ENCODE peak calls at places on chromosomes 12 and 14, in eight cellular contexts. K is stimulated activated CD8-positive, alpha-beta memory T cell treated with anti-CD3 and anti-CD28 coated beads, Interleukin-7, amount 100 ng/mL, for 24 hours; N is fibroblast of lung; J is left ventricle myocardium superior; B is activated T-cell treated with anti-CD3 and anti-CD28 coated beads, Interleukin-2, amount 50 U/mL, for 24 hours; R is activated CD4-positive, alpha-beta T cell treated with anti-CD3 and anti-CD28 coated beads, Interleukin-2, amount 50 U/mL, for 48 hours; U is kidney glomerular epithelial cell; Y is ELF-1. H is an unnamed sample.

GRCh38 chr12:7142057-7142644 is 12.0 kb downstream of the CLSTN3 start:
- DNase-seq in K (peak; percentile 42), N (peak; percentile 45), J (no peak), B (peak; percentile 69), R (peak; percentile 66), U (peak; percentile 35), Y (peak; percentile 68), H (peak; percentile 61)

GRCh38 chr12:53770281-53770680 is 18.5 kb upstream of the CISTR start:
- DNase-seq in K (no peak), N (peak; percentile 84), J (no peak), B (no peak), R (no peak), U (peak; percentile 94), Y (no peak), H (no peak)

GRCh38 chr12:46124132-46124847 is 133.9 kb upstream of the SCAF11 start:
- DNase-seq in K (no peak), N (peak; percentile 12), J (no peak), B (no peak), R (no peak), U (peak; percentile 67), Y (no peak), H (no peak)

GRCh38 chr14:65169351-65169750 is 67.0 kb upstream of the MAX start:
- DNase-seq in K (no peak), N (peak; percentile 88), J (no peak), B (no peak), R (no peak), U (no peak), Y (no peak), H (no peak)

GRCh38 chr12:51118706-51119105 is 35.3 kb upstream of the CSRNP2 start:
- DNase-seq in K (no peak), N (no peak), J (no peak), B (no peak), R (no peak), U (peak; percentile 92), Y (no peak), H (no peak)

GRCh38 chr12:59689776-59690175 is 93.9 kb downstream of the SLC16A7 start:
- DNase-seq in K (no peak), N (no peak), J (no peak), B (no peak), R (no peak), U (no peak), Y (no peak), H (no peak)

GRCh38 chr12:27434673-27435565 is 11.6 kb upstream of the SMCO2 start:
- DNase-seq in K (no peak), N (peak; percentile 9), J (peak; percentile 29), B (no peak), R (peak; percentile 13), U (peak; percentile 1), Y (peak; percentile 18), H (peak; percentile 3)

GRCh38 chr14:69326611-69327010 is 66.7 kb downstream of the GALNT16 start:
- DNase-seq in K (no peak), N (no peak), J (no peak), B (no peak), R (no peak), U (no peak), Y (no peak), H (no peak)

GRCh38 chr12:65093571-65093970 is 27.5 kb downstream of the WIF1 start:
- DNase-seq in K (no peak), N (peak; percentile 3), J (no peak), B (no peak), R (no peak), U (no peak), Y (no peak), H (no peak)

GRCh38 chr12:112480931-112481330 is 62.2 kb downstream of the PTPN11 start:
- DNase-seq in K (no peak), N (no peak), J (no peak), B (no peak), R (no peak), U (no peak), Y (no peak), H (no peak)

GRCh38 chr12:47754881-47755280 is 3.8 kb downstream of the RAPGEF3 start:
- DNase-seq in K (no peak), N (no peak), J (peak; percentile 60), B (no peak), R (no peak), U (no peak), Y (no peak), H (no peak)

GRCh38 chr14:56268653-56269052 is 150.4 kb downstream of the PELI2 start:
- DNase-seq in K (no peak), N (peak; percentile 48), J (no peak), B (no peak), R (no peak), U (no peak), Y (no peak), H (no peak)

GRCh38 chr12:6896846-6897435 is 7.7 kb upstream of the LRRC23 start:
- DNase-seq in K (no peak), N (no peak), J (no peak), B (no peak), R (no peak), U (no peak), Y (no peak), H (no peak)

GRCh38 chr14:53850714-53851296 is 105.8 kb downstream of the BMP4 start:
- DNase-seq in K (no peak), N (peak; percentile 24), J (no peak), B (no peak), R (no peak), U (peak; percentile 77), Y (no peak), H (no peak)

GRCh38 chr12:54195736-54196347 is 7.1 kb upstream of the SMUG1 start:
- DNase-seq in K (no peak), N (peak; percentile 65), J (no peak), B (no peak), R (no peak), U (no peak), Y (no peak), H (peak; percentile 77)

GRCh38 chr14:101836131-101836530 is 74.6 kb downstream of the PPP2R5C start:
- DNase-seq in K (no peak), N (peak; percentile 54), J (peak; percentile 61), B (no peak), R (no peak), U (no peak), Y (no peak), H (no peak)

GRCh38 chr12:42589465-42590323 is at the start of gene PRICKLE1:
- DNase-seq in K (no peak), N (peak; percentile 64), J (peak; percentile 73), B (peak; percentile 55), R (peak; percentile 23), U (peak; percentile 58), Y (peak; percentile 63), H (peak; percentile 31)

GRCh38 chr12:53951577-53952334 is 2.9 kb upstream of the HOXC12 start:
- DNase-seq in K (no peak), N (no peak), J (no peak), B (no peak), R (no peak), U (no peak), Y (no peak), H (no peak)

GRCh38 chr12:43852744-43853143 is 16.9 kb downstream of the TMEM117 start:
- DNase-seq in K (no peak), N (no peak), J (no peak), B (no peak), R (no peak), U (no peak), Y (no peak), H (no peak)

GRCh38 chr14:38605193-38606114 is 349.6 kb upstream of the CLEC14A start:
- DNase-seq in K (no peak), N (peak; percentile 4), J (no peak), B (no peak), R (no peak), U (no peak), Y (no peak), H (no peak)

GRCh38 chr12:93802293-93802692 is 125.1 kb downstream of the CRADD start:
- DNase-seq in K (no peak), N (no peak), J (peak; percentile 60), B (no peak), R (no peak), U (no peak), Y (no peak), H (no peak)

GRCh38 chr12:25769076-25769945 is 189.2 kb upstream of the RASSF8 start:
- DNase-seq in K (no peak), N (peak; percentile 85), J (no peak), B (no peak), R (no peak), U (peak; percentile 58), Y (no peak), H (no peak)

GRCh38 chr14:29078810-29079522 is 312.4 kb downstream of the FOXG1 start:
- DNase-seq in K (no peak), N (no peak), J (no peak), B (no peak), R (no peak), U (no peak), Y (no peak), H (no peak)

GRCh38 chr12:90111646-90112565 is 403.3 kb upstream of the ATP2B1 start:
- DNase-seq in K (no peak), N (no peak), J (no peak), B (no peak), R (no peak), U (no peak), Y (no peak), H (no peak)

GRCh38 chr12:46661161-46661845 is 164.5 kb downstream of the SLC38A4 start:
- DNase-seq in K (no peak), N (peak; percentile 96), J (no peak), B (no peak), R (no peak), U (peak; percentile 68), Y (peak; percentile 22), H (no peak)

GRCh38 chr14:52918486-52918885 is 32.4 kb downstream of the FERMT2 start:
- DNase-seq in K (no peak), N (peak; percentile 49), J (no peak), B (no peak), R (peak; percentile 8), U (peak; percentile 30), Y (no peak), H (no peak)

GRCh38 chr12:51365276-51365675 is 18.8 kb upstream of the CELA1 start:
- DNase-seq in K (no peak), N (no peak), J (no peak), B (no peak), R (no peak), U (no peak), Y (no peak), H (no peak)

GRCh38 chr12:121774968-121775474 is 18.5 kb downstream of the RHOF start:
- DNase-seq in K (no peak), N (no peak), J (no peak), B (no peak), R (no peak), U (peak; percentile 81), Y (no peak), H (no peak)

GRCh38 chr12:2364566-2365165 is 311.9 kb downstream of the CACNA1C start:
- DNase-seq in K (no peak), N (no peak), J (no peak), B (no peak), R (no peak), U (no peak), Y (peak; percentile 65), H (no peak)

GRCh38 chr14:31261859-31262739 is 54.5 kb upstream of the HECTD1 start:
- DNase-seq in K (no peak), N (peak; percentile 73), J (no peak), B (no peak), R (no peak), U (peak; percentile 64), Y (peak; percentile 32), H (no peak)

GRCh38 chr14:32991706-32992105 is 53.0 kb downstream of the NPAS3 start:
- DNase-seq in K (no peak), N (no peak), J (no peak), B (no peak), R (no peak), U (no peak), Y (no peak), H (no peak)

GRCh38 chr12:32049956-32050355 is 56.7 kb upstream of the BICD1 start:
- DNase-seq in K (no peak), N (peak; percentile 28), J (no peak), B (no peak), R (no peak), U (no peak), Y (no peak), H (no peak)

GRCh38 chr14:88363624-88364023 is 21.8 kb upstream of the SPATA7 start:
- DNase-seq in K (no peak), N (no peak), J (no peak), B (no peak), R (no peak), U (no peak), Y (no peak), H (no peak)

GRCh38 chr12:12282761-12283160 is 15.9 kb upstream of the LRP6 start:
- DNase-seq in K (no peak), N (peak; percentile 68), J (no peak), B (no peak), R (no peak), U (peak; percentile 68), Y (no peak), H (no peak)

H was measured in K562.